ENCODE peak calls at places on chromosomes 12 and 14, in five cellular contexts. Z is neuronal stem cell, K is H9, L is trophoblast cell, B is H1. S is an unnamed sample.

GRCh38 chr12:91355150-91356006 is 172.8 kb upstream of the DCN start:
- DNase-seq in Z (peak), B (peak), L (peak), K (peak), S (peak)

GRCh38 chr14:76426161-76426696 is 50.3 kb downstream of the ESRRB start:
- DNase-seq in K (no peak), B (no peak), Z (no peak), L (no peak), S (no peak)

GRCh38 chr14:54189358-54190354 is 207.2 kb upstream of the CDKN3 start:
- DNase-seq in K (no peak), B (no peak), Z (no peak), L (no peak), S (peak)

GRCh38 chr12:121392325-121392716 is 7.6 kb upstream of the RNF34 start:
- DNase-seq in B (no peak), Z (no peak), L (no peak), K (no peak), S (no peak)

GRCh38 chr14:60183724-60184596 is 18.8 kb upstream of the DHRS7 start:
- DNase-seq in K (no peak), B (no peak), Z (peak), L (peak), S (peak)

GRCh38 chr12:78146365-78146772 is 315.7 kb downstream of the NAV3 start:
- DNase-seq in K (no peak), B (no peak), L (no peak), Z (peak), S (peak)

GRCh38 chr14:31024577-31025334 is 693 bp upstream of the AP4S1 start:
- DNase-seq in Z (no peak), L (no peak), B (no peak), K (no peak), S (peak)

GRCh38 chr12:62290804-62291203 is 30.6 kb downstream of the USP15 start:
- DNase-seq in B (no peak), Z (no peak), K (no peak), L (no peak), S (no peak)

GRCh38 chr14:76908834-76909233 is 82.6 kb downstream of the LRRC74A start:
- DNase-seq in B (no peak), L (no peak), K (no peak), Z (no peak), S (no peak)

GRCh38 chr12:54009171-54010052 is 627 bp downstream of the HOXC8 start:
- DNase-seq in B (no peak), K (no peak), Z (no peak), L (no peak), S (peak)

GRCh38 chr12:13204428-13204827 is 7.9 kb downstream of the EMP1 start:
- DNase-seq in Z (no peak), K (peak), L (no peak), B (no peak), S (peak)

GRCh38 chr12:6563448-6564050 is 4.5 kb downstream of the NOP2 start:
- DNase-seq in B (no peak), Z (peak), K (peak), L (no peak), S (peak)

GRCh38 chr12:45290218-45290609 is 74.3 kb downstream of the ANO6 start:
- DNase-seq in K (no peak), B (no peak), L (peak), Z (no peak), S (peak)

GRCh38 chr12:132117558-132117875 is 26.6 kb downstream of the DDX51 start:
- DNase-seq in B (no peak), K (peak), Z (no peak), L (no peak), S (peak)

GRCh38 chr14:35786856-35787255 is 22.2 kb downstream of the RALGAPA1 start:
- DNase-seq in Z (no peak), L (no peak), B (no peak), K (no peak), S (no peak)

GRCh38 chr14:103108749-103109207 is 14.3 kb downstream of the EXOC3L4 start:
- DNase-seq in K (peak), B (no peak), L (peak), Z (no peak), S (peak)

GRCh38 chr12:66367015-66367667 is 64.8 kb downstream of the HELB start:
- DNase-seq in Z (no peak), B (no peak), L (no peak), K (no peak), S (no peak)

GRCh38 chr12:66361703-66362102 is 59.4 kb downstream of the HELB start:
- DNase-seq in B (no peak), L (no peak), K (no peak), Z (no peak), S (no peak)

DNA sequence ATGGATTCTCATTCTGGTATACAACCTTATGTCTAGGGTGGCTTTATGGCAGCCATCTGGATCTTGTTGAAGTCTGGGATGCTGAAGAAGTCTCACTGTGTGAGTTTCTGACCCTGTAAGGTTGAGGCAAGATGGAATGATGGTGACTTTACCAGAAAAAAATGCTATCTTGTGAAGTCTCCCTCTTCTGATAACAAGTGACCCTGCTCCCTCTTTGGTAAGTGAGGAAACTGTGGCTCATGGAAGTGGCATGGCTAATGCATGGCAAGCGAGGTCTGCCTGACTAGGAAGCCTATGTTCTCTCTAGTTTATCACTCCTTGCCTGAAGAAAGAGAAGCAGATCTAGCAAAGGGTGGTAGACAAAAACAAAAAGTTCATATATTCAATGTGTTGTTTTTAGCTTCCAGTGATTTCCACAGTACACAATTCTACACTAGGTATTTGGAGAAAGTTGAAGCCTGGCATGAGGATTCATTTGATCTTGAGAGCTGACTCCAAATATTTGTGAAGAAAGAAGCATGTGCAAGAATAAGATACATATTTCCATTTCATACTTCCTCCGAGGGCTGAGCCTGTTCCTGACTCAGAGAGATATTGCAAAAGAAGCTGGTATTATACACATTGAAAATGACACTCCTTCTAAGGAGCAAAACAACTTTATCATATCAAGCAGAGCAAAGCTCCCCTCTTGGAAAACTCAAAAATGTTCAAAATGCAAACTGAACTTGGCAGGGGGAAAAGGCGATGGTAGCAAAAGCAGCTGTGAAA is 63.6 kb downstream of the HELB start:
- DNase-seq in L (peak), K (no peak), B (no peak), Z (no peak), S (no peak)
- H2BK12ac ChIP-seq in L (no peak), K (no peak), B (no peak), Z (no peak), S (no peak)

GRCh38 chr12:89390802-89391673 is 38.7 kb upstream of the DUSP6 start:
- DNase-seq in L (no peak), B (no peak), K (no peak), Z (no peak), S (peak)
- H3K23ac ChIP-seq in L (no peak), B (no peak), K (no peak), Z (no peak), S (no peak)

DNA sequence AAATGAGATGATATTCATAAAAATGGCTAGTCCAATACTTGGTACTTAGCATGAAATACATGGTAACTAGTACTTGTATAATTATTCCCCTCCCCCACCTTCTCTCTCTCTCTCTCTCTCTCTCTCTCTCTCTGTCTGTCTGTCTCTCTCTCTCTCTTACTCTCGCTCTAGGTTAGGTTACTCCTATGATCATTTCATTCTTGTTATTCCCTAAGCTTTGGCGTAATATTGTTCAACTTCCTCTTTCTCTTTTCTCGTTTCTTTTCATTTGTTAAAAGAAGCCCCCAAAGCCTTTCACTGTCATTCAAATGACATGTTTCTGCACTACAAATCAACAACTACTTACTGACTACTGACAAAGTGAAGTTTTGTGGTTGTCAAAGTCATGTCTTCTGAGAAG is 89.8 kb downstream of the GRIP1 start:
- DNase-seq in L (no peak), K (no peak), B (no peak), Z (no peak), S (no peak)
- H2BK12ac ChIP-seq in L (no peak), K (no peak), B (no peak), Z (no peak), S (no peak)

GRCh38 chr12:46965137-46965536 is 114.3 kb upstream of the PCED1B start:
- DNase-seq in L (no peak), K (no peak), Z (no peak), B (no peak), S (no peak)
- H3K23ac ChIP-seq in L (no peak), K (no peak), Z (no peak), B (no peak), S (no peak)

DNA sequence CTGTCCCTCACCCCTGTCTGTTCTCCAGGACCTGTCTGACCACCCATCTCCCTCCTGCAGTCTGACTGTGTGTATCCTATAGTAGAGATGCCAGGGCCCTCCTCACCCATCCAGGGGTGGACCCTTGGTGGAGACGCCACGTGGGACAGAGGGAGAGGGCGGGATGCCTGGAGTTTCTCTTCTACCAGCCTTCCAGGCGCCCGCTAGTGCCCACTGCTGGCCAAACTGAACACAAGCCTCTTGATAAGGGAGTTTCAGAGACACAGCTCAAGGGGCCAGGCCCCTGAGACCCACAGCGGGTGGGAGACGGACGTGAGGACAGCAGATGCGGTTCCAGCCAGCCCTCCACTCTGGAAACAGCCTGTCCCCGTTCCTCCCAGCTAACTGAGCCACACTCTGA is 147.3 kb downstream of the RBM19 start:
- DNase-seq in K (peak), Z (peak), B (peak), L (no peak), S (peak)
- H2BK12ac ChIP-seq in K (no peak), Z (peak), B (no peak), L (no peak), S (no peak)

GRCh38 chr12:32107376-32108267 is 975 bp downstream of the BICD1 start:
- DNase-seq in K (no peak), L (peak), B (no peak), Z (peak), S (peak)
- H3K23ac ChIP-seq in K (no peak), L (no peak), B (no peak), Z (peak), S (no peak)

DNA sequence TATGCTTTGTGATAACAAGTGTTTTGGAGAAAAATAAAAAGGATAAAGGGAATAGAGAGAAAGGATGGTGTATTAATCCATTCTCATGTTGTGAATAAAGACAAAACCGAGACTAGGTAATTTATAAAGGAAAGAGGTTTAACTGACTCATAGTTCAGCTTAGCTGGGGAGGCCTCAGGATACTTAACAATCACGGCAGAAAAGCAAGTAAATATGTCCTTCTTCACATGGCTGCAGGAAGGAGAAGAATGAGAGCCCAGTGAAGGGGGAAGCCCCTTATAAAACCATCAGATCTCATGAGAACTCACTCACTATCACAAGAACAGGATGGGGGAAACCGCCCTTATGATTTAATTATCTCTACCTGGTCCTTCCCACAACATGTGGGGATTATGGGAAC is 18.1 kb upstream of the C12orf42 start:
- DNase-seq in L (no peak), K (no peak), B (no peak), Z (no peak), S (no peak)
- H2BK12ac ChIP-seq in L (no peak), K (no peak), B (no peak), Z (no peak), S (no peak)

DNA sequence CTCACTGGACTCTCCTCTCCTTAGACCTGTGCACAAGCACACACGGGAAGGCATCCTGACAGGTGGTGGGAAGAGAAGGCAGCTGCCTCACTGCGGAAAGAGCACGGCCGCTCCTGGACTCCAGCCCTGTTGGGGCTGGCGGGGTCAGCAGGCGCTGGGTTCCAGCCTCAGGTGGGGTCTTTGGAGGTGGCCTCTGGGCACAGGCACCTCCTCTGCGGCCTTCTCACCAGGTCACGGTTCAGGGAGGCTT is 647 bp upstream of the MTA1 start:
- DNase-seq in K (no peak), L (no peak), B (no peak), Z (no peak), S (no peak)
- H3K23ac ChIP-seq in K (no peak), L (no peak), B (no peak), Z (peak), S (peak)

GRCh38 chr14:37466623-37467088 is 128.4 kb downstream of the FOXA1 start:
- DNase-seq in B (no peak), K (no peak), Z (no peak), L (no peak), S (peak)
- H2BK12ac ChIP-seq in B (no peak), K (no peak), Z (no peak), L (no peak), S (no peak)